ENCODE peak calls at places on chromosomes 5 and 9, in six cellular contexts. B is NCI-H1694, X is Ammon's horn, G is epithelial cell of esophagus, C is cardiac fibroblast, R is neural progenitor cell. E is an unnamed sample.

GRCh38 chr9:133641861-133642595 is 5.9 kb downstream of the DBH start:
- DNase-seq in C (no peak), X (no peak), R (no peak), G (no peak), B (no peak), E (no peak)

GRCh38 chr9:126295936-126296600 is 30.6 kb upstream of the MVB12B start:
- DNase-seq in X (no peak), B (no peak), G (peak), C (no peak), R (no peak), E (no peak)

GRCh38 chr5:140342287-140342686 is 4.1 kb downstream of the HBEGF start:
- DNase-seq in B (no peak), R (no peak), C (no peak), X (no peak), G (no peak), E (no peak)

GRCh38 chr9:2764371-2764770 is 47.1 kb downstream of the KCNV2 start:
- DNase-seq in B (no peak), G (no peak), X (no peak), C (no peak), R (no peak), E (no peak)

GRCh38 chr5:93328833-93329232 is 252.2 kb downstream of the NR2F1-AS1 start:
- DNase-seq in X (no peak), R (no peak), C (no peak), B (no peak), G (no peak), E (no peak)

GRCh38 chr5:9456435-9457042 is 89.3 kb downstream of the SEMA5A start:
- DNase-seq in X (no peak), G (no peak), R (peak), B (no peak), C (peak), E (peak)

GRCh38 chr9:86604741-86605140 is 250.5 kb upstream of the TUT7 start:
- DNase-seq in X (no peak), R (no peak), C (no peak), B (no peak), G (no peak), E (no peak)

GRCh38 chr5:167478156-167478555 is 813.3 kb upstream of the WWC1 start:
- DNase-seq in G (no peak), B (no peak), C (no peak), R (no peak), X (no peak), E (no peak)

GRCh38 chr5:82115858-82116257 is 144.0 kb downstream of the ATG10 start:
- DNase-seq in B (no peak), C (no peak), X (no peak), R (no peak), G (no peak), E (no peak)

GRCh38 chr5:55320571-55320970 is 12.8 kb downstream of the MTREX start:
- DNase-seq in X (no peak), C (peak), B (no peak), R (no peak), G (no peak), E (no peak)

GRCh38 chr9:91211919-91212318 is 149.8 kb downstream of the AUH start:
- DNase-seq in X (no peak), G (no peak), B (no peak), C (no peak), R (no peak), E (no peak)